ENCODE peak calls at places on chromosomes 4 and X, in seven cellular contexts. One of them, this sample, is unnamed.

GRCh38 chrX:29297171-29297800 is 710.0 kb downstream of the IL1RAPL1 start:
- DNase-seq in HCT116: no peak
- DNase-seq in MCF 10A: no peak
- DNase-seq in A549: no peak
- DNase-seq in thyroid gland: no peak
- DNase-seq in OCI-LY7: no peak
- DNase-seq in cardiac muscle cell: no peak
- DNase-seq in this sample: no peak

GRCh38 chr4:102869569-102870227 is 906 bp downstream of the CISD2 start:
- DNase-seq in thyroid gland: peak
- DNase-seq in MCF 10A: no peak
- DNase-seq in A549: no peak
- DNase-seq in OCI-LY7: peak
- DNase-seq in HCT116: no peak
- DNase-seq in cardiac muscle cell: no peak
- DNase-seq in this sample: no peak

GRCh38 chrX:140764401-140764919 is 54.9 kb downstream of the LINC00632 start:
- DNase-seq in MCF 10A: no peak
- DNase-seq in cardiac muscle cell: peak
- DNase-seq in HCT116: no peak
- DNase-seq in A549: peak
- DNase-seq in thyroid gland: peak
- DNase-seq in OCI-LY7: no peak
- DNase-seq in this sample: no peak

GRCh38 chrX:40434947-40435346 is 145.8 kb upstream of the ATP6AP2 start:
- DNase-seq in thyroid gland: peak
- DNase-seq in cardiac muscle cell: peak
- DNase-seq in OCI-LY7: no peak
- DNase-seq in A549: no peak
- DNase-seq in HCT116: no peak
- DNase-seq in MCF 10A: no peak
- DNase-seq in this sample: no peak

GRCh38 chr4:102543529-102543928 is 42.4 kb downstream of the NFKB1 start:
- DNase-seq in thyroid gland: no peak
- DNase-seq in HCT116: no peak
- DNase-seq in MCF 10A: no peak
- DNase-seq in A549: no peak
- DNase-seq in OCI-LY7: no peak
- DNase-seq in cardiac muscle cell: no peak
- DNase-seq in this sample: no peak

GRCh38 chr4:85369703-85370380 is 105.1 kb upstream of the ARHGAP24 start:
- DNase-seq in HCT116: no peak
- DNase-seq in OCI-LY7: no peak
- DNase-seq in thyroid gland: no peak
- DNase-seq in MCF 10A: no peak
- DNase-seq in A549: no peak
- DNase-seq in cardiac muscle cell: no peak
- DNase-seq in this sample: no peak

GRCh38 chr4:20299515-20299914 is 47.8 kb downstream of the SLIT2 start:
- DNase-seq in OCI-LY7: peak
- DNase-seq in thyroid gland: no peak
- DNase-seq in MCF 10A: peak
- DNase-seq in HCT116: peak
- DNase-seq in cardiac muscle cell: no peak
- DNase-seq in A549: peak
- DNase-seq in this sample: no peak

GRCh38 chr4:41028392-41029076 is 185.8 kb downstream of the APBB2 start:
- DNase-seq in A549: no peak
- DNase-seq in OCI-LY7: no peak
- DNase-seq in MCF 10A: no peak
- DNase-seq in cardiac muscle cell: no peak
- DNase-seq in thyroid gland: no peak
- DNase-seq in HCT116: no peak
- DNase-seq in this sample: no peak

GRCh38 chr4:151955721-151956340 is 195.0 kb upstream of the GATB start:
- DNase-seq in HCT116: no peak
- DNase-seq in cardiac muscle cell: no peak
- DNase-seq in MCF 10A: peak
- DNase-seq in A549: no peak
- DNase-seq in thyroid gland: no peak
- DNase-seq in OCI-LY7: no peak
- DNase-seq in this sample: no peak
- TF ChIP-seq CTCF in HCT116: no peak
- TF ChIP-seq CTCF in cardiac muscle cell: no peak
- TF ChIP-seq CTCF in MCF 10A: no peak
- TF ChIP-seq CTCF in A549: no peak
- TF ChIP-seq CTCF in thyroid gland: no peak
- TF ChIP-seq CTCF in OCI-LY7: no peak
- TF ChIP-seq CTCF in this sample: no peak

GRCh38 chr4:87853108-87853507 is 20.3 kb downstream of the MEPE start:
- DNase-seq in OCI-LY7: peak
- DNase-seq in A549: peak
- DNase-seq in HCT116: peak
- DNase-seq in thyroid gland: no peak
- DNase-seq in MCF 10A: peak
- DNase-seq in cardiac muscle cell: peak
- DNase-seq in this sample: no peak
- TF ChIP-seq CTCF in OCI-LY7: peak
- TF ChIP-seq CTCF in A549: peak
- TF ChIP-seq CTCF in HCT116: peak
- TF ChIP-seq CTCF in thyroid gland: peak
- TF ChIP-seq CTCF in MCF 10A: peak
- TF ChIP-seq CTCF in cardiac muscle cell: peak
- TF ChIP-seq CTCF in this sample: no peak

DNA sequence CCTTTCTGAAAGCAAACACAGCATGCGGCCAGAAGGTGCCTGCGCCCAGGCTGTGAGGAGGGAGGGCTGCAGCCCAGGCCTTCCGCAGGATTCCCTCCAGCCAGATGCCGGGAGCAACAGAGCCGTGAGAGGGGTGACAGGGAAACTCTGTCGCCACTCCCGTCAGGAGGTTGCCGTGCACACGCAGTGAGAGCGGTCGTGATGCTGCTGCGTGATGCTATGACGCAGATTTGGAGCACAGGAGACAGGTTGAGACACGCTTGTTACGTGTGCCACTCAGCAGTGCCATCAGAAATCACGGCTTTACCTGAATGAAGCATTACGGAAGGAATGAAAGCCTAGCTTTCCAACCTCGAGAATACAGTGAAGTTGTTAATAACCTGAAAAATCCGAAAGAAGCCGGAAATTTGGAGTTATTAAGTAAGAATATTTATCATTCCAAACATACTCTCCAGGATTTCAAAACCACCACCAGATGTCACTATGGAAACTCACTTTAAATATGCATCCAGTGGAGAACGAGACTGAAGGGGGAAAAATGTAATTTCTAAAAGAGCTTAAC is 54.4 kb downstream of the FAT1 start:
- DNase-seq in MCF 10A: peak
- DNase-seq in A549: peak
- DNase-seq in HCT116: no peak
- DNase-seq in OCI-LY7: peak
- DNase-seq in cardiac muscle cell: peak
- DNase-seq in thyroid gland: no peak
- DNase-seq in this sample: no peak
- TF ChIP-seq CTCF in MCF 10A: peak
- TF ChIP-seq CTCF in A549: peak
- TF ChIP-seq CTCF in HCT116: no peak
- TF ChIP-seq CTCF in OCI-LY7: peak
- TF ChIP-seq CTCF in cardiac muscle cell: peak
- TF ChIP-seq CTCF in thyroid gland: peak
- TF ChIP-seq CTCF in this sample: no peak

GRCh38 chrX:113929004-113929403 is 654.9 kb upstream of the HTR2C start:
- DNase-seq in cardiac muscle cell: peak
- DNase-seq in A549: peak
- DNase-seq in HCT116: peak
- DNase-seq in MCF 10A: peak
- DNase-seq in thyroid gland: peak
- DNase-seq in OCI-LY7: peak
- DNase-seq in this sample: no peak
- TF ChIP-seq CTCF in cardiac muscle cell: peak
- TF ChIP-seq CTCF in A549: peak
- TF ChIP-seq CTCF in HCT116: peak
- TF ChIP-seq CTCF in MCF 10A: peak
- TF ChIP-seq CTCF in thyroid gland: peak
- TF ChIP-seq CTCF in OCI-LY7: peak
- TF ChIP-seq CTCF in this sample: no peak

GRCh38 chr4:27245216-27245615 is 384.6 kb downstream of the STIM2 start:
- DNase-seq in A549: no peak
- DNase-seq in cardiac muscle cell: no peak
- DNase-seq in MCF 10A: no peak
- DNase-seq in thyroid gland: no peak
- DNase-seq in OCI-LY7: no peak
- DNase-seq in HCT116: no peak
- DNase-seq in this sample: no peak

GRCh38 chr4:27251788-27252187 is 391.1 kb downstream of the STIM2 start:
- DNase-seq in HCT116: no peak
- DNase-seq in cardiac muscle cell: no peak
- DNase-seq in A549: no peak
- DNase-seq in thyroid gland: no peak
- DNase-seq in OCI-LY7: no peak
- DNase-seq in MCF 10A: no peak
- DNase-seq in this sample: no peak

GRCh38 chr4:27248829-27249228 is 388.2 kb downstream of the STIM2 start:
- DNase-seq in thyroid gland: no peak
- DNase-seq in HCT116: no peak
- DNase-seq in cardiac muscle cell: no peak
- DNase-seq in MCF 10A: no peak
- DNase-seq in OCI-LY7: no peak
- DNase-seq in A549: no peak
- DNase-seq in this sample: no peak
- TF ChIP-seq CTCF in thyroid gland: no peak
- TF ChIP-seq CTCF in HCT116: no peak
- TF ChIP-seq CTCF in cardiac muscle cell: no peak
- TF ChIP-seq CTCF in MCF 10A: no peak
- TF ChIP-seq CTCF in OCI-LY7: no peak
- TF ChIP-seq CTCF in A549: no peak
- TF ChIP-seq CTCF in this sample: no peak

GRCh38 chr4:3199661-3200422 is 49.1 kb upstream of the MSANTD1 start:
- DNase-seq in MCF 10A: no peak
- DNase-seq in A549: no peak
- DNase-seq in thyroid gland: no peak
- DNase-seq in cardiac muscle cell: no peak
- DNase-seq in HCT116: no peak
- DNase-seq in OCI-LY7: no peak
- DNase-seq in this sample: no peak
- TF ChIP-seq CTCF in MCF 10A: no peak
- TF ChIP-seq CTCF in A549: no peak
- TF ChIP-seq CTCF in thyroid gland: no peak
- TF ChIP-seq CTCF in cardiac muscle cell: no peak
- TF ChIP-seq CTCF in HCT116: no peak
- TF ChIP-seq CTCF in OCI-LY7: no peak
- TF ChIP-seq CTCF in this sample: no peak

GRCh38 chr4:139454111-139454600 is at the start of gene RAB33B:
- DNase-seq in cardiac muscle cell: no peak
- DNase-seq in thyroid gland: no peak
- DNase-seq in MCF 10A: no peak
- DNase-seq in OCI-LY7: peak
- DNase-seq in HCT116: no peak
- DNase-seq in A549: no peak
- DNase-seq in this sample: no peak
- TF ChIP-seq CTCF in cardiac muscle cell: no peak
- TF ChIP-seq CTCF in thyroid gland: no peak
- TF ChIP-seq CTCF in MCF 10A: no peak
- TF ChIP-seq CTCF in OCI-LY7: no peak
- TF ChIP-seq CTCF in HCT116: no peak
- TF ChIP-seq CTCF in A549: no peak
- TF ChIP-seq CTCF in this sample: no peak

GRCh38 chrX:148942754-148943153 is 442.3 kb downstream of the AFF2 start:
- DNase-seq in MCF 10A: no peak
- DNase-seq in cardiac muscle cell: no peak
- DNase-seq in HCT116: no peak
- DNase-seq in thyroid gland: no peak
- DNase-seq in A549: no peak
- DNase-seq in OCI-LY7: no peak
- DNase-seq in this sample: no peak

DNA sequence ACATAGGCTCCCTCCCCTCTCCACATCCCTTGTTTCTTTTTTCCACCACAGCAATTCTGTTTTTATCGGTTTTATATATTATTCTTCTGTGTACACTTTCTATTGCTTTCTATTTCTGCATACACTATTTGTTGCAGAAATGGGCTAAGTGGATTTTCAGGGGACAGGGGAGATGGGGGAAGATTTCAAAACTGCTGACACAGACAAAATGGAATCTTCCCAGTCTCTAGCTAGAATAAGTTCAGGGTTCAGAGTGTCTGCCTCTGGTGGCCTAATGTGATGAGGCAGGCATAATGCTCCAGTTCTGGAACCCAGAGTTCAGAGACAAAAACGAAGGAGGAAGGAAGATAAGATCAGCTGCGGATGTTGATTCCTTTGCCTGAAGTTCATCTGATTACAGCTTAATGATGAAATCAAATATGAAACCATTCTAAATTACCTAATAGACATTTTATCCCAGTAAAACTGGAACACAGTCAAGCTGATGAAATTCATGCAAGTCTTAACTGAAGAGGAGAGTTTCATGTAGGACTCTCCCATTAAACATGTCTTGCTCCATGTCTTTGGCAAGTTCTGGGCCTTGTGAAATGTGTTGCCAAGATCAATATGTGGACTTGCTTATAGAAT is 447.1 kb downstream of the AFF2 start:
- DNase-seq in OCI-LY7: no peak
- DNase-seq in cardiac muscle cell: no peak
- DNase-seq in MCF 10A: no peak
- DNase-seq in A549: no peak
- DNase-seq in thyroid gland: no peak
- DNase-seq in HCT116: no peak
- DNase-seq in this sample: no peak
- TF ChIP-seq CTCF in OCI-LY7: no peak
- TF ChIP-seq CTCF in cardiac muscle cell: no peak
- TF ChIP-seq CTCF in MCF 10A: no peak
- TF ChIP-seq CTCF in A549: no peak
- TF ChIP-seq CTCF in thyroid gland: no peak
- TF ChIP-seq CTCF in HCT116: no peak
- TF ChIP-seq CTCF in this sample: no peak